ENCODE peak calls at places on chromosomes 13 and 19, in six cellular contexts. E is cardiac muscle cell; T is CD8-positive, alpha-beta memory T cell; Z is naive thymus-derived CD4-positive, alpha-beta T cell; L is esophagus squamous epithelium; F is pancreas. S is an unnamed sample.
A peak's percentile ranks its signal among the peaks of the same experiment; 100 is the strongest.

GRCh38 chr19:50629194-50629593 is 10.5 kb downstream of the SYT3 start:
- DNase-seq in E (no peak), Z (no peak), T (no peak), F (no peak), L (no peak), S (no peak)

GRCh38 chr19:35991731-35992450 is 3.1 kb upstream of the SDHAF1 start:
- DNase-seq in T (no peak), F (no peak), E (peak; percentile 51), L (no peak), Z (no peak), S (no peak)

GRCh38 chr19:1324792-1325567 is 39.3 kb downstream of the EFNA2 start:
- DNase-seq in Z (peak; percentile 15), L (no peak), T (peak; percentile 27), F (peak; percentile 13), E (peak; percentile 84), S (no peak)

GRCh38 chr13:101875091-101875490 is 422.6 kb downstream of the ITGBL1 start:
- DNase-seq in E (no peak), L (no peak), F (no peak), T (no peak), Z (no peak), S (no peak)

GRCh38 chr19:32040246-32040645 is 305.2 kb upstream of the ZNF507 start:
- DNase-seq in E (no peak), F (no peak), Z (no peak), L (no peak), T (no peak), S (no peak)

GRCh38 chr19:28868836-28869235 is 344.1 kb downstream of the UQCRFS1 start:
- DNase-seq in Z (no peak), L (no peak), E (no peak), F (no peak), T (no peak), S (no peak)

GRCh38 chr19:55314396-55314795 is 10.7 kb downstream of the TMEM150B start:
- DNase-seq in T (no peak), Z (no peak), L (no peak), F (no peak), E (no peak), S (no peak)

GRCh38 chr19:32309711-32310390 is 35.6 kb upstream of the ZNF507 start:
- DNase-seq in L (no peak), Z (no peak), T (no peak), E (peak; percentile 6), F (no peak), S (no peak)

GRCh38 chr13:49288458-49288857 is 40.7 kb downstream of the CDADC1 start:
- DNase-seq in Z (no peak), E (no peak), L (no peak), F (no peak), T (no peak), S (no peak)

GRCh38 chr13:74024856-74025255 is 109.3 kb downstream of the KLF12 start:
- DNase-seq in E (no peak), L (no peak), F (no peak), T (peak; percentile 41), Z (peak; percentile 7), S (no peak)
- H3K4me3 ChIP-seq in E (no peak overlapping the region), L (no peak overlapping the region), F (no peak overlapping the region), T (peak overlapping the region; percentile 13), Z (no peak overlapping the region), S (no peak overlapping the region)

GRCh38 chr13:75725784-75726183 is 89.7 kb downstream of the LMO7 start:
- DNase-seq in L (no peak), F (no peak), Z (no peak), E (no peak), T (no peak), S (no peak)
- H3K27ac ChIP-seq in L (no peak overlapping the region), F (no peak overlapping the region), Z (no peak overlapping the region), E (peak overlapping the region; percentile 10), T (no peak overlapping the region), S (no peak overlapping the region)

GRCh38 chr13:40615619-40616018 is 50.8 kb downstream of the FOXO1 start:
- DNase-seq in T (no peak), E (no peak), L (no peak), Z (no peak), F (no peak), S (no peak)

GRCh38 chr13:40611004-40611403 is 55.4 kb downstream of the FOXO1 start:
- DNase-seq in E (no peak), Z (no peak), F (no peak), T (no peak), L (no peak), S (no peak)

GRCh38 chr13:40613954-40614353 is 52.5 kb downstream of the FOXO1 start:
- DNase-seq in F (no peak), E (no peak), T (no peak), Z (no peak), L (no peak), S (no peak)

GRCh38 chr13:40611635-40612422 is 54.6 kb downstream of the FOXO1 start:
- DNase-seq in T (no peak), E (no peak), Z (no peak), F (no peak), L (no peak), S (no peak)

GRCh38 chr13:40613192-40613818 is 53.1 kb downstream of the FOXO1 start:
- DNase-seq in L (no peak), F (peak; percentile 14), Z (peak; percentile 65), T (peak; percentile 77), E (no peak), S (no peak)
- H3K4me1 ChIP-seq in L (peaks cover 12% of the 10 kb centered on the region), F (peaks cover 18% of the 10 kb centered on the region), Z (peaks cover 64% of the 10 kb centered on the region), T (peaks cover 95% of the 10 kb centered on the region), E (peaks cover 35% of the 10 kb centered on the region), S (no peaks in the 10 kb centered on the region)

GRCh38 chr19:48444933-48445194 is 919 bp upstream of the GRWD1 start:
- DNase-seq in E (peak; percentile 10), Z (no peak), L (no peak), F (no peak), T (no peak), S (no peak)
- H3K4me3 ChIP-seq in E (peak overlapping the region; percentile 82), Z (peak overlapping the region; percentile 80), L (peak overlapping the region; percentile 93), F (peak overlapping the region; percentile 100), T (peak overlapping the region; percentile 83), S (peak overlapping the region; percentile 86)

DNA sequence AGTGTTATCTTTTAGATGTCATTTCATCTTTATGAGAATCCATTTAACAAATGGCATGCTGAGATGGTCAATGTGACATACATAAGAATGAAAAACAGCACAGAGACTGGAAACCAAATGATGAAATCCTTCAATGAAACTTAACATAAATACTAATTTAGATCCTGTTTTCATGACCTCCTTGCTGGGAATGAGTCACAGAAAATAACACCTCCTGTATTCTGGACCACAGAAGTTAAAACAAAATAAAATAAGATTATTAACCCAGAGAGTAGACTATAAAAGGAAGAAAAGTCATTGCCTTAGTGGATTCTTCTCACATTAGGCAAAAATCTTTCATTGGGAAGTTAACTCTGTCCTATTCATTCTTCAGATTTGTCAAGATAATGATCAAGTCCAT is 1.6 kb downstream of the DIAPH3 start:
- DNase-seq in E (no peak), L (no peak), F (no peak), T (no peak), Z (no peak), S (no peak)
- H3K27ac ChIP-seq in E (no peak overlapping the region), L (no peak overlapping the region), F (no peak overlapping the region), T (no peak overlapping the region), Z (no peak overlapping the region), S (no peak overlapping the region)

GRCh38 chr13:106499113-106499512 is 36.3 kb downstream of the EFNB2 start:
- DNase-seq in E (no peak), F (no peak), L (no peak), T (no peak), Z (no peak), S (no peak)

GRCh38 chr13:106499905-106500304 is 35.6 kb downstream of the EFNB2 start:
- DNase-seq in Z (no peak), L (no peak), T (no peak), F (no peak), E (peak; percentile 66), S (no peak)

GRCh38 chr13:106498158-106498557 is 37.3 kb downstream of the EFNB2 start:
- DNase-seq in L (no peak), Z (no peak), E (no peak), F (no peak), T (no peak), S (no peak)

GRCh38 chr13:106498571-106498970 is 36.9 kb downstream of the EFNB2 start:
- DNase-seq in L (no peak), Z (no peak), F (no peak), T (no peak), E (no peak), S (no peak)

GRCh38 chr13:106500450-106500849 is 35.0 kb downstream of the EFNB2 start:
- DNase-seq in T (no peak), F (no peak), L (no peak), E (peak; percentile 58), Z (no peak), S (no peak)
- H3K4me1 ChIP-seq in T (no peaks in the 10 kb centered on the region), F (no peaks in the 10 kb centered on the region), L (no peaks in the 10 kb centered on the region), E (peaks cover 26% of the 10 kb centered on the region), Z (no peaks in the 10 kb centered on the region), S (no peaks in the 10 kb centered on the region)

GRCh38 chr19:42069619-42070293 is at the start of gene GRIK5:
- DNase-seq in F (no peak), E (no peak), L (no peak), T (no peak), Z (no peak), S (no peak)
- H3K4me3 ChIP-seq in F (peak within 1 kb of the TSS; percentile 40), E (peak within 1 kb of the TSS; percentile 31), L (peak within 1 kb of the TSS; percentile 56), T (no peak within 1 kb of the TSS), Z (no peak within 1 kb of the TSS), S (no peak within 1 kb of the TSS)

GRCh38 chr13:107364658-107365057 is 796.7 kb upstream of the ARGLU1 start:
- DNase-seq in Z (no peak), L (no peak), F (no peak), T (no peak), E (no peak), S (no peak)

GRCh38 chr13:107365466-107366215 is 797.7 kb upstream of the ARGLU1 start:
- DNase-seq in T (no peak), F (no peak), L (no peak), E (peak; percentile 56), Z (no peak), S (no peak)

GRCh38 chr13:107361666-107362065 is 793.7 kb upstream of the ARGLU1 start:
- DNase-seq in Z (no peak), T (no peak), L (no peak), F (no peak), E (peak; percentile 44), S (no peak)

GRCh38 chr13:107360010-107360409 is 792.1 kb upstream of the ARGLU1 start:
- DNase-seq in L (no peak), F (no peak), Z (no peak), E (no peak), T (no peak), S (no peak)
- H3K27ac ChIP-seq in L (no peak overlapping the region), F (no peak overlapping the region), Z (no peak overlapping the region), E (no peak overlapping the region), T (no peak overlapping the region), S (no peak overlapping the region)

DNA sequence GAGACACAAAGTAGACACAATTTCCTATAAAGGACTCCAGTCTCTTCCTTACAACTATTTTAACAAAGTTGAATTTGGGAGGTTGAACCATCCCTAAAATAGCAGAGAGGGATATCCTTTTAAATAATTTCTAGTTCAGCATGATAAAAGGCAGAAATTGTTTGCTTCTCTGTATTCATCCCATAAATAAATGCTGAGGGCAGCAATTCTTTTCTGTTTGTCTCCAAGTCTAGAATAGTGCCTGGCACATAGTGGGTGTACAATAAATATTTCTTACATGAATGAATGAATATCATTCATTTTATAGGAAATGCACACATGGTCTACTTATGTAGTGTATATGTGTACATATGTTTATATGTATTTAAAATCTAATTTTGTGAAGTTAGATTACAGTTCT is 12.3 kb downstream of the COL4A1 start:
- DNase-seq in F (no peak), Z (no peak), T (no peak), E (no peak), L (no peak), S (no peak)
- H3K4me1 ChIP-seq in F (no peaks in the 10 kb centered on the region), Z (no peaks in the 10 kb centered on the region), T (no peaks in the 10 kb centered on the region), E (no peaks in the 10 kb centered on the region), L (no peaks in the 10 kb centered on the region), S (no peaks in the 10 kb centered on the region)

S was measured in Panc1.